ENCODE peak calls at places on chromosomes 13 and 19, in ten cellular contexts. C is progenitor cell of endocrine pancreas, P is breast epithelium, O is fibroblast of lung, D is body of pancreas, F is endothelial cell, A is GM10248, I is RWPE1, U is foreskin keratinocyte, X is natural killer cell. Q is an unnamed sample.

GRCh38 chr13:41974262-41974900 is 13.5 kb upstream of the VWA8 start:
- DNase-seq in F (no peak), D (no peak), A (no peak), U (peak), P (no peak), C (no peak), X (no peak), I (peak), O (no peak), Q (no peak)

GRCh38 chr13:52665325-52665724 is 12.7 kb downstream of the SUGT1 start:
- DNase-seq in D (no peak), F (no peak), C (no peak), A (peak), P (no peak), O (peak), X (no peak), U (no peak), I (peak), Q (peak)

GRCh38 chr13:92355213-92355612 is 871.4 kb upstream of the GPC6 start:
- DNase-seq in P (no peak), X (no peak), I (no peak), A (no peak), F (peak), D (no peak), C (no peak), O (peak), U (no peak), Q (no peak)

GRCh38 chr19:6271251-6271650 is 8.5 kb downstream of the MLLT1 start:
- DNase-seq in U (no peak), O (peak), I (no peak), A (no peak), D (no peak), P (no peak), X (no peak), C (no peak), F (no peak), Q (no peak)

GRCh38 chr13:111186305-111186930 is 71.3 kb downstream of the ARHGEF7 start:
- DNase-seq in X (no peak), A (no peak), D (no peak), P (no peak), O (no peak), C (no peak), I (no peak), F (no peak), U (no peak), Q (no peak)

GRCh38 chr19:4831351-4832340 is at the start of gene TICAM1:
- DNase-seq in P (peak), X (peak), C (no peak), D (peak), U (no peak), I (peak), O (peak), F (peak), A (peak), Q (peak)

GRCh38 chr19:8396563-8397203 is 6.5 kb downstream of the RAB11B start:
- DNase-seq in O (peak), A (peak), F (peak), D (peak), P (peak), I (peak), X (peak), C (no peak), U (no peak), Q (peak)

GRCh38 chr19:42140125-42140754 is 8.0 kb upstream of the POU2F2 start:
- DNase-seq in O (peak), C (peak), U (no peak), F (peak), I (no peak), X (peak), D (peak), P (no peak), A (no peak), Q (no peak)

GRCh38 chr13:112172641-112173171 is 105.8 kb downstream of the SOX1 start:
- DNase-seq in I (no peak), A (no peak), U (no peak), P (no peak), D (no peak), X (no peak), O (no peak), C (no peak), F (no peak), Q (no peak)

GRCh38 chr13:29526741-29527140 is 68.7 kb downstream of the SLC7A1 start:
- DNase-seq in O (no peak), X (no peak), D (no peak), F (no peak), U (no peak), A (no peak), I (no peak), P (no peak), C (no peak), Q (no peak)

DNA sequence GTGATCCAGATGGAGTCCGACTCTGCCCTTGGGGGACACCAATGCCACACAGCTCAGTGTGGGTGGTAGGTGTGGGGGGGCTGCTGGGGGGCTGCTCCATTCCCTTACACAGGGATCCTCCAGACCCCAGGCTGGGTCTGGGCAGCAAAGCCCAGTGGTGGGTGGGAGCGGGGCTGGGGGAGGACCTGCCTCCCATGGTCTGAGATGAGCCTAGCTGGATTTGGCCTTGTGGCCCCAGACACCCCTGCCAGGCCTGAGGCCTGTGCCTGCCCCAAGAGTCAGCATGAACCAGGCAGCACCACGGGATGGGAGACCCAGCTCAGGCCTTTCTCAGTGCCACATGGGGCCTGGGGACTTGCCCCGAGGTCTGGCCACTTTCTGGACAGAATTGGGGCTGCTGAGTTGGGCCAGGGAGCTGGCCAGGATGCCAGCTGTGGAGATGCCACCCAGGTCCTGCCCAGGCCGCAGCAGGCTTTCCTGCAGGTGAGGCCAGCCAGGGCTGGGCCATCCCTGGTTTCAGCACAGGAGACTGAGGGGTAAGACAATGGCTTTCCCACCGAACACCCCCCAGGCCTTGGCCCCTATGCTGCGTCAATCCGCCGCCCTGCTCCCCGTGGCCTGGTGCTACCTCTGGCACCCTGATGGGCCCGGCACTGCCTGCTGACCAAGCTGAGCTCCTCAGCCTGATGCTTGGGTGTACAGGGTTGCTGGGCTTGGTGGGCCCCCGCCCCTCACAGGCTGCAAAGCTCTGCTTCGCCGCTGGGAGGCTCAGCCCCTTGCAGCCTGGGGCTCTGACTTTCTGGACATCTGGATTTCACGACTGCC is 24.2 kb downstream of the CEBPG start:
- DNase-seq in I (no peak), F (no peak), P (no peak), C (no peak), A (no peak), D (no peak), X (no peak), U (no peak), O (no peak), Q (no peak)
- TF ChIP-seq CTCF in I (no peak), F (no peak), P (no peak), C (peak), A (no peak), D (no peak), X (no peak), U (no peak), O (no peak), Q (no peak)

DNA sequence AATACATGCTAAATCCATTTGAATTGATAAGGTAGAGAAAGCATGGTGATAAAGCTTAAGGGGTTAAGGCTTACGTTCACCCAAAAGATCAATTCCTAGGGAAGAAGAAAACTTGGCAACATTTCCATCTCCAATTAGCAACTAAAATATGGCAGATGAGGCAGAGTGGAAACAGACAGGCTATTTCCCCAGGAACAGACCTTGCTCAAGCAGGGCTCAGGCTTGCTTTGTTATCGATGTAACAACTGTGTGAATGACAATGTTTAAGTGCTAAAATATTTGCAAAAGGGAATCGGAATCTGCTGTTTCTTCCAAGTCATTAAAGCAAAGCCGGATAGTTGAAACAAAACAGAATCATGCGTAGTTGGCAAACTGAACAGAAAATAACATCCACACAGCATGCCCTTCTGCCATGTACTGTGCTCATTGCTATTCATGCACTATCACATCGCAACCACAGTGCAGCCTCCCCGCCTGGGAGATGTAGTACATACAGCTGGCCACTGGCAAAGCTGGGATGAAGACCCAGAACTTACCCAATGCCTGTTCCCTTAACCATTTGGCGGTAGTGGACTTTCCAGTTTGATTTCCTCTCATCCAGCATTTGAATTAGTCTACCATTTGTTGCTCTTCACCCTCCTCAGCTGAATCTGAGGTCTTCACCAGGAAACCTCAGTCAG is 799.1 kb downstream of the DIAPH3 start:
- DNase-seq in D (no peak), O (no peak), C (no peak), F (no peak), X (no peak), U (no peak), P (no peak), I (no peak), A (no peak), Q (no peak)
- TF ChIP-seq CTCF in D (peak), O (no peak), C (peak), F (no peak), X (no peak), U (no peak), P (no peak), I (no peak), A (no peak), Q (no peak)

GRCh38 chr13:19179916-19180315 is 1.7 kb downstream of the TUBA3C start:
- DNase-seq in I (no peak), X (no peak), C (no peak), P (no peak), F (no peak), O (no peak), U (no peak), D (no peak), A (peak), Q (no peak)
- TF ChIP-seq CTCF in I (no peak), X (no peak), C (no peak), P (no peak), F (no peak), O (no peak), U (no peak), D (no peak), A (no peak), Q (no peak)

GRCh38 chr13:50981686-50982085 is 72.1 kb downstream of the RNASEH2B start:
- DNase-seq in F (no peak), X (no peak), D (no peak), O (no peak), U (no peak), P (no peak), I (no peak), A (no peak), C (no peak), Q (no peak)
- TF ChIP-seq CTCF in F (no peak), X (no peak), D (no peak), O (no peak), U (no peak), P (no peak), I (no peak), A (no peak), C (no peak), Q (no peak)

GRCh38 chr13:91323349-91323748 is 24.1 kb upstream of the MIR17HG start:
- DNase-seq in O (no peak), P (no peak), X (no peak), A (no peak), F (no peak), I (no peak), C (no peak), D (no peak), U (no peak), Q (no peak)

GRCh38 chr13:91329736-91330135 is 17.8 kb upstream of the MIR17HG start:
- DNase-seq in I (no peak), P (no peak), X (no peak), C (no peak), O (no peak), U (no peak), A (no peak), F (no peak), D (no peak), Q (no peak)

GRCh38 chr13:91331047-91331915 is 16.2 kb upstream of the MIR17HG start:
- DNase-seq in A (peak), C (no peak), O (no peak), P (no peak), I (no peak), D (no peak), X (no peak), F (no peak), U (no peak), Q (peak)

GRCh38 chr13:91326156-91326555 is 21.3 kb upstream of the MIR17HG start:
- DNase-seq in A (no peak), O (no peak), P (no peak), I (no peak), X (no peak), F (no peak), C (no peak), D (no peak), U (no peak), Q (no peak)

DNA sequence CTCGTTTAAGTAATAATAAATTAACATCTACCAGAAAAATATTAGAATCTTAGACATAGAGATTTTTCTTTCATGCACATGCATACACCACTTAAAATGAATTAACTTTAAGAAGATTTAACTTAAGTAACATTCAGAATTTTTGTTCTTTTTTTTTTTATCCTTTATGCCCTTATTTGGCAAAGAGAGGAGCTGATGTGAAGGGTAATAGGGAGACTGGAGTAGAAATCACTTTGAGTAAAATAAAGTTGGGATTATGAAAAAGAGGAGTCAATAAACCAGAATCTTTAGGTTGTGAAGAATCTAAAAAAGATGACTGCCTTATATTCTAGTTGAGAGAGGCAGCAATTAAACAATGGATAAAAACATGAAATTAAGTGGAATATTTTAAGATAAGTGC is 18.8 kb upstream of the MIR17HG start:
- DNase-seq in P (no peak), U (no peak), D (no peak), O (no peak), A (no peak), F (no peak), I (no peak), C (no peak), X (no peak), Q (no peak)
- TF ChIP-seq CTCF in P (no peak), U (no peak), D (no peak), O (no peak), A (no peak), F (no peak), I (no peak), C (no peak), X (no peak), Q (no peak)

DNA sequence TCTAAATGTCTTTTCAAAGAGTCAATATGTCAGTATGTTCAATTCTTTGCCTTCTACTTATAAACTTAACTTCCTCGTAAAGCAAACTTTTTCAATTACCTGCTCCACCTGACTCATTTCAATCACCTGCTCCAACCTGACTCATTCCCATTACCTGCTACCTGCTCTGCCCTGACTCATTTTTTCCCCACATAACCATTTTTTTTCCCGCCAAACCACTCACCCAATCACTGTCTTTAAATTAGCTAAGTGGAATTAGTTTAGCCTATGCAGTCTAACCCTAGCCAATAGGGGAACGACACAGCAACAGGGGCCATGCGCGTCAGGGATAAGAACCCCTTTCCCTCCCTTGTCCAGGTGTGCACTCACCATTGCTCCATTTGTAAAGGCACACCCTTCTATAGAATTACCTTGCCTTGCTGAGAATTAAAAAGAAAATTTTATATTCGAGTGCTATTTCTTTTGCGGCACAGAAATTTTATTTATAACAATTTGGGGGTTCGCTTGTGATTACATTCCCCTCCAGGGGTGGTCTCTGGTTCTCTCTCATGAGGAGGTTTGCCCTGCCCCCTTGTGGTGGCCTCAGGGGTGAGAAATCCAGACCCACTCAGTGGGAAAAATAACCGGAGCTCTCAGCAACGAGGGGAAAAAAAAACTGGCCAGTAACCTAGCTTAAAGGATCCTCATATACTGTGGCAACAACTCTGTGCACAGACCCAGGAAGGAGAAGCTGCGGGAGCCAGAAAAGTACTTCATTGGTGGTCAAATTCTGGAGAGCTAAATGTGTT is 193.1 kb downstream of the ZNF486 start:
- DNase-seq in D (peak), A (no peak), C (peak), X (no peak), F (peak), U (no peak), O (no peak), P (no peak), I (no peak), Q (no peak)
- TF ChIP-seq CTCF in D (peak), A (no peak), C (peak), X (no peak), F (peak), U (no peak), O (no peak), P (no peak), I (no peak), Q (no peak)

DNA sequence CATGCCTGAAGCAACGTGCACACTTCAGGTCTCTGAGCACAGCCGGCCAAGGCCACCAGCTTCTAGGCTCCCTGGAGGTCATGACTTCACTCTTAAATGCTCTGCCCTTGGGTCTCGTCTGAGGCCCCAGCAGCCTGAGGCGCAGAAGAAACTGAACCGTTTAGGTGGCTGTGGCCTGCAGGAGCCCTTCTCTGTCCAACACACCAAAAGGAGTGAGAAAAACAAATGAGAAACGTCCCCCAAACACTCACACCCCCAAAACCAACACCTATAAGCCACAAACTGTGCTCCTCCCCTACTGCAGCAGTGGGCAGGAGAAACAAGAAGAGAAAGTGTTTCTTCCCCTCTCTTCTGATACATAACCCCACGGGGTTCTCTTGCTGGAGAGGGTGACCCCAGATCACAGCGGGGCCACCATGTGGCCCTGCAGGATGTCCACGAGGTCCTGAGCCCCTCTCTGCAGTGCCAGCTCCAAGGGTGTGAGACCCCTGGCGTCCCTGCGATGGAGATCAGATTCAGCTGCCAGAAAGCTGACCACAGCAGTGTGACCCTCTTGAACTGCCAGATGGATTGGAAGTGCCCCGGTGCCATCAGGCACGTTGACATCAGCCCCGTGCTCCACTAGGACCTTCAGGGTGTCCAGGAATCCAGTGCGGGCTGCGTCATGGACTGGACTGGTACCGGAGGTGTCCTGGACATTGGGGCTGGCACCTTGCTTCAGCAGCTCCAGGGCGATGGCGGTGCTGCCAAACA is 1.0 kb upstream of the KRI1 start:
- DNase-seq in D (no peak), U (no peak), F (no peak), P (no peak), C (no peak), A (peak), X (peak), I (no peak), O (no peak), Q (peak)
- TF ChIP-seq CTCF in D (no peak), U (no peak), F (no peak), P (no peak), C (no peak), A (no peak), X (no peak), I (no peak), O (no peak), Q (no peak)

GRCh38 chr19:44807652-44808462 is 1.0 kb upstream of the BCAM start:
- DNase-seq in C (peak), X (no peak), I (peak), D (peak), O (peak), A (peak), F (peak), U (no peak), P (peak), Q (peak)
- TF ChIP-seq CTCF in C (peak), X (no peak), I (peak), D (peak), O (peak), A (peak), F (peak), U (peak), P (peak), Q (peak)

DNA sequence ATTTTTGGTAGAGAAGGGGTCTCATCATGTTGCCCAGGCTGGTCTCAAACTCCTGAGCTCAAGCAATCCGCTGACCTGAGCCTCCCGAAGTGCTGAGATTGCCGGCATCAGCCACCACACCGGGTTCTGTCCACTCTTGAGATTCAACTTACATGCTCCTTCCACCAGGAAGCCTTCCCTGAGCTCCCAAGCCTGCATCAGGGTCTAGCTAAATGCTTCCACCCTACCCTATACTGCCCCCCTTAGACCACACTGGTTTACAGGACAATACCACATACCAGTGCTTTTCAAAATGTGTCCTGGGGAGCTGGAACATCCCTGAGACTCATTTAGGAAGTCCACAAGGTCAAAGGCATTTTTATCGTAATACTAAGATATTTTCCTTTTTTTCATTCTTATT is 15.1 kb upstream of the CACNG8 start:
- DNase-seq in P (no peak), I (no peak), C (no peak), A (no peak), X (no peak), U (no peak), D (no peak), F (peak), O (no peak), Q (no peak)
- TF ChIP-seq CTCF in P (no peak), I (no peak), C (peak), A (no peak), X (no peak), U (no peak), D (no peak), F (no peak), O (no peak), Q (no peak)

GRCh38 chr13:98539655-98540054 is 37.3 kb downstream of the STK24 start:
- DNase-seq in U (no peak), C (no peak), I (no peak), X (no peak), P (no peak), A (no peak), D (no peak), O (peak), F (no peak), Q (no peak)
- TF ChIP-seq CTCF in U (no peak), C (no peak), I (no peak), X (no peak), P (no peak), A (no peak), D (no peak), O (no peak), F (no peak), Q (no peak)